ENCODE peak calls at places on chromosome 17, in eight cellular contexts. O, K, Z, C, H, A, B and L are unnamed samples.

GRCh38 chr17:30808785-30809286 is 15.7 kb downstream of the CRLF3 start:
- DNase-seq in O (no peak), K (no peak), Z (no peak), C (peak; percentile 7), H (no peak), A (no peak), B (no peak), L (peak; percentile 86)

GRCh38 chr17:38509008-38509771 is 80.9 kb downstream of the ARHGAP23 start:
- DNase-seq in O (peak; percentile 97), K (no peak), Z (no peak), C (peak; percentile 28), H (peak; percentile 67), A (peak; percentile 94), B (peak; percentile 79), L (peak; percentile 83)

GRCh38 chr17:33667052-33667509 is 374.0 kb upstream of the ASIC2 start:
- DNase-seq in O (no peak), K (no peak), Z (no peak), C (no peak), H (peak; percentile 73), A (no peak), B (no peak), L (peak; percentile 86)

GRCh38 chr17:17511971-17512858 is 16.0 kb upstream of the RASD1 start:
- DNase-seq in O (peak; percentile 54), K (no peak), Z (no peak), C (no peak), H (peak; percentile 91), A (no peak), B (peak; percentile 67), L (no peak)

GRCh38 chr17:75691371-75692290 is 24.5 kb downstream of the SAP30BP start:
- DNase-seq in O (no peak), K (no peak), Z (no peak), C (no peak), H (peak; percentile 97), A (peak; percentile 26), B (no peak), L (peak; percentile 93)

GRCh38 chr17:67157732-67158639 is 87.0 kb downstream of the HELZ start:
- DNase-seq in O (peak; percentile 28), K (peak; percentile 32), Z (peak; percentile 50), C (no peak), H (peak; percentile 42), A (peak; percentile 9), B (no peak), L (no peak)

GRCh38 chr17:60390223-60390622 is 1.7 kb downstream of the USP32 start:
- DNase-seq in O (no peak), K (no peak), Z (no peak), C (no peak), H (peak; percentile 71), A (no peak), B (no peak), L (no peak)

GRCh38 chr17:58488428-58488890 is 251 bp upstream of the HSF5 start:
- DNase-seq in O (no peak), K (no peak), Z (no peak), C (no peak), H (no peak), A (no peak), B (no peak), L (no peak)

GRCh38 chr17:7001562-7001961 is 5.7 kb downstream of the ALOX12 start:
- DNase-seq in O (no peak), K (no peak), Z (no peak), C (no peak), H (no peak), A (peak; percentile 52), B (no peak), L (peak; percentile 55)

GRCh38 chr17:54353789-54354525 is 531.2 kb downstream of the KIF2B start:
- DNase-seq in O (no peak), K (no peak), Z (no peak), C (no peak), H (no peak), A (no peak), B (no peak), L (peak; percentile 2)

GRCh38 chr17:2965621-2966275 is 97.7 kb downstream of the OR1D5 start:
- DNase-seq in O (peak; percentile 90), K (no peak), Z (no peak), C (no peak), H (peak; percentile 88), A (no peak), B (no peak), L (no peak)

GRCh38 chr17:5941258-5941657 is 128.9 kb upstream of the WSCD1 start:
- DNase-seq in O (no peak), K (no peak), Z (no peak), C (no peak), H (no peak), A (no peak), B (no peak), L (no peak)

GRCh38 chr17:3020381-3020780 is 43.0 kb downstream of the OR1D5 start:
- DNase-seq in O (no peak), K (no peak), Z (no peak), C (no peak), H (no peak), A (no peak), B (no peak), L (no peak)